ENCODE peak calls at places on chromosomes 5 and 9, in six cellular contexts. N, P, A, K, Y and R are unnamed samples.

GRCh38 chr9:100575765-100576368 is 2.0 kb upstream of the CAVIN4 start:
- DNase-seq in N (no peak), P (peak; percentile 90), A (no peak), K (no peak), Y (no peak), R (no peak)

GRCh38 chr9:97518909-97519307 is 17.4 kb downstream of the TMOD1 start:
- DNase-seq in N (no peak), P (peak; percentile 77), A (no peak), K (peak; percentile 42), Y (peak; percentile 30), R (no peak)

GRCh38 chr5:56565693-56566092 is 249.7 kb upstream of the MAP3K1 start:
- DNase-seq in N (no peak), P (no peak), A (no peak), K (no peak), Y (no peak), R (peak; percentile 85)

GRCh38 chr5:136511046-136511445 is 145.7 kb upstream of the TRPC7 start:
- DNase-seq in N (no peak), P (no peak), A (no peak), K (no peak), Y (no peak), R (no peak)

GRCh38 chr9:88087906-88088305 is 50.4 kb downstream of the SPATA31C2 start:
- DNase-seq in N (no peak), P (no peak), A (no peak), K (no peak), Y (no peak), R (no peak)

GRCh38 chr9:87581949-87582637 is 84.4 kb downstream of the DAPK1 start:
- DNase-seq in N (no peak), P (no peak), A (no peak), K (no peak), Y (no peak), R (no peak)

GRCh38 chr9:126690431-126691051 is 76.8 kb downstream of the LMX1B start:
- DNase-seq in N (no peak), P (no peak), A (peak; percentile 86), K (peak; percentile 63), Y (no peak), R (peak; percentile 48)

GRCh38 chr5:74947961-74948613 is 81.9 kb upstream of the FAM169A start:
- DNase-seq in N (no peak), P (no peak), A (no peak), K (no peak), Y (no peak), R (no peak)

GRCh38 chr9:84899326-84899725 is 229.8 kb downstream of the NTRK2 start:
- DNase-seq in N (no peak), P (no peak), A (no peak), K (no peak), Y (no peak), R (no peak)

GRCh38 chr5:100731768-100732167 is 171.3 kb downstream of the ST8SIA4 start:
- DNase-seq in N (no peak), P (no peak), A (no peak), K (no peak), Y (no peak), R (peak; percentile 50)

GRCh38 chr5:107607656-107608368 is 62.9 kb downstream of the EFNA5 start:
- DNase-seq in N (no peak), P (no peak), A (no peak), K (no peak), Y (no peak), R (peak; percentile 34)

GRCh38 chr5:76956033-76956432 is 3.2 kb downstream of the CRHBP start:
- DNase-seq in N (no peak), P (no peak), A (no peak), K (no peak), Y (no peak), R (no peak)

GRCh38 chr9:111013707-111014106 is 24.6 kb downstream of the LPAR1 start:
- DNase-seq in N (no peak), P (no peak), A (no peak), K (no peak), Y (no peak), R (no peak)

DNA sequence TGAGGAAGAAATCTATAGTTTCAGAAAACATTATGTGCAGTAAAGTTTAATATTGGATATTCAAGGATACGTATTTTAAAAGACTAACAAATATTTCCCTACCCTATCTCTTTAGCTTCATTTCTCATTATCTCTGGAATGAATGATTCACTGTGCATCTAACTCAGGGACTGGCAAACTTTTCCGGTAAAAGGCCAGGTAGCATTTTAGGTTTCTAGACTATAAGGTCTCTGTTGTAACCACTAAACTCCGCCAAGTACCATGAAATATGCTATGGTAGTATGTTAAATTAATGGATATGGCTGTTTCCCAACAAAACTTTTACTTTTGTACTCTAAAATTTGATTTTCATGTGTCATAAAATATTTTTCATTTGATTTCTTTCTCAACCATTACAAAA is 13.2 kb downstream of the FEM1C start:
- DNase-seq in N (no peak), P (no peak), A (no peak), K (no peak), Y (no peak), R (no peak)
- H3K4me3 ChIP-seq in N (peak overlapping the region; percentile 15), P (no peak overlapping the region), A (no peak overlapping the region), K (no peak overlapping the region), Y (no peak overlapping the region), R (no peak overlapping the region)

GRCh38 chr5:57738787-57739186 is 256.2 kb upstream of the ACTBL2 start:
- DNase-seq in N (no peak), P (no peak), A (no peak), K (no peak), Y (no peak), R (no peak)
- H3K4me3 ChIP-seq in N (no peak overlapping the region), P (no peak overlapping the region), A (no peak overlapping the region), K (no peak overlapping the region), Y (no peak overlapping the region), R (no peak overlapping the region)

GRCh38 chr5:17001418-17001817 is 65.3 kb upstream of the MYO10 start:
- DNase-seq in N (no peak), P (peak; percentile 39), A (no peak), K (no peak), Y (no peak), R (no peak)

GRCh38 chr5:17000296-17000939 is 64.3 kb upstream of the MYO10 start:
- DNase-seq in N (no peak), P (peak; percentile 99), A (no peak), K (no peak), Y (peak; percentile 98), R (no peak)

GRCh38 chr5:17005087-17005828 is 69.2 kb upstream of the MYO10 start:
- DNase-seq in N (no peak), P (no peak), A (peak; percentile 30), K (no peak), Y (peak; percentile 71), R (no peak)

DNA sequence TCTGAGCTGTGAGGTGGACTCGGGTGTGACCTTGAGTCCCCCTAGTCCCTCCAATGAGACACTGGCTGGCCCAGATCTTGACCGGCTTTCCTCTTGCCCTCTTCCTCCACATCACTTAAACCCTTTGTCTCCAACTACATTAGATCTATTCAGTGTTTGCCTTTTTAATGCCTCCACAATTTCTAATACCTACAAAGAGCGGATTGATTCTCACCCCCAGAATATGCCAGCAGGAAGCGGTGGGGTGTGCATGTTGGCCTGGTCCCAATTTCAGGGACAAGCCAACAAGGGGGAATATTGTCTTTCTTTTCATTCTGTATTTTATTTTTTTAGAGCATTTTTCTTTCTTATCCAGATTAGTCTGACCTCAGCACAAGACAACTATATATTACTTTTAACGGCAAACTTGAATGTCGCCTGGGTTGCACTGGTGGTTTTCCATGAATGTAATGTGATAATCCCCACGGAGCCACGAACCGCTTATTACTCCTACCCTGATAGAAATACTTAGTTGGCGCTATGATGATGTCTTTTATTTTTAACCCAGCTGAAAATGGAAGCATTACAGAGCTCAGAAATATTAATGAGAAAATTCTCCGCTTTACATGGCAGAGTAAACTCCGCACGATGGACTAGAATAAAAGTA is 68.5 kb upstream of the MYO10 start:
- DNase-seq in N (no peak), P (peak; percentile 20), A (peak; percentile 54), K (no peak), Y (peak; percentile 57), R (no peak)
- H3K4me3 ChIP-seq in N (no peak overlapping the region), P (no peak overlapping the region), A (no peak overlapping the region), K (no peak overlapping the region), Y (no peak overlapping the region), R (no peak overlapping the region)

GRCh38 chr9:137221477-137222111 is 446 bp downstream of the RNF208 start:
- DNase-seq in N (no peak), P (no peak), A (peak; percentile 62), K (peak; percentile 52), Y (no peak), R (no peak)
- H3K4me3 ChIP-seq in N (peak overlapping the region; percentile 59), P (no peak overlapping the region), A (peak overlapping the region; percentile 41), K (peak overlapping the region; percentile 18), Y (no peak overlapping the region), R (peak overlapping the region; percentile 30)